ENCODE peak calls at places on chromosomes 1 and 21, in six cellular contexts. E is PC-3, A is GM23248, N is K562, V is MM.1S, B is fibroblast of lung. U is an unnamed sample.

GRCh38 chr1:178818416-178818815 is 52.5 kb downstream of the ANGPTL1 start:
- DNase-seq in N (no peak), A (peak; percentile 84), E (peak; percentile 4), V (no peak), B (peak; percentile 75), U (no peak)

GRCh38 chr1:202752799-202753198 is 42.5 kb upstream of the SYT2 start:
- DNase-seq in B (no peak), E (no peak), A (no peak), N (no peak), V (no peak), U (no peak)

GRCh38 chr1:89780721-89781120 is 40.1 kb upstream of the LRRC8D start:
- DNase-seq in A (peak; percentile 76), V (peak; percentile 26), B (peak; percentile 56), N (no peak), E (peak; percentile 76), U (no peak)

GRCh38 chr1:226945858-226946245 is 5.8 kb downstream of the COQ8A start:
- DNase-seq in B (no peak), E (no peak), V (no peak), A (no peak), N (no peak), U (no peak)

GRCh38 chr1:17944606-17945005 is 163.0 kb upstream of the IGSF21 start:
- DNase-seq in E (peak; percentile 11), A (no peak), B (no peak), N (no peak), V (no peak), U (no peak)

GRCh38 chr1:169860187-169860586 is 33.5 kb downstream of the SCYL3 start:
- DNase-seq in A (no peak), N (no peak), B (no peak), E (no peak), V (no peak), U (no peak)

GRCh38 chr21:20592482-20592881 is 405.7 kb upstream of the NCAM2 start:
- DNase-seq in V (no peak), B (no peak), E (no peak), A (no peak), N (peak; percentile 6), U (no peak)

GRCh38 chr1:89692601-89693503 is 59.9 kb downstream of the LRRC8C start:
- DNase-seq in V (no peak), E (peak; percentile 40), A (peak; percentile 19), B (peak; percentile 20), N (no peak), U (no peak)

GRCh38 chr1:6491480-6491962 is at the start of gene PLEKHG5:
- DNase-seq in A (peak; percentile 81), N (no peak), V (no peak), E (peak; percentile 99), B (peak; percentile 93), U (peak; percentile 95)
- H3K9ac ChIP-seq in A (peak within 1 kb of the TSS; percentile 70), N (no peak within 1 kb of the TSS), V (peak within 1 kb of the TSS; percentile 78), E (peak within 1 kb of the TSS; percentile 93), B (peak within 1 kb of the TSS; percentile 53), U (peak within 1 kb of the TSS; percentile 100)

DNA sequence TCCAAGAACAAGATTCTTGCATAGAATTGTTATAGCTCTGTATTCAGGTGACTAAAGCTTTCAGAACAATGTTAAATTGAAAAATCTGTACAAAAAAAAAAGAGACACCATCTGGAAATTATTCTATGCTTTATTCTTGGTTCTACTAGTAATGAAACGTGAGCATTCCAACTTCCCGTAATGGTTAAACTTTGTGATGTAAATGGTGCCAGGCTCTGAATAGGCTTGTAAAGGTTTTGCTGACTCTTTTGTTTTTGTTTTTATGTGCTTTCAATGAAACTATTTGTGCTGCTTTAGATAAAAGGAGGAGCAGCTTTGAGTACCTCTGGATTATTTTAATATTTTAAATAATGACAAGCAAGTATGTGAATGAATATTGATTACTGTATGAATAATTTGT is 54.0 kb downstream of the CACHD1 start:
- DNase-seq in E (no peak), N (no peak), V (no peak), A (no peak), B (no peak), U (no peak)
- TF ChIP-seq EZH2 in E (no peak), N (no peak), V (no peak), A (no peak), B (no peak), U (no peak)

DNA sequence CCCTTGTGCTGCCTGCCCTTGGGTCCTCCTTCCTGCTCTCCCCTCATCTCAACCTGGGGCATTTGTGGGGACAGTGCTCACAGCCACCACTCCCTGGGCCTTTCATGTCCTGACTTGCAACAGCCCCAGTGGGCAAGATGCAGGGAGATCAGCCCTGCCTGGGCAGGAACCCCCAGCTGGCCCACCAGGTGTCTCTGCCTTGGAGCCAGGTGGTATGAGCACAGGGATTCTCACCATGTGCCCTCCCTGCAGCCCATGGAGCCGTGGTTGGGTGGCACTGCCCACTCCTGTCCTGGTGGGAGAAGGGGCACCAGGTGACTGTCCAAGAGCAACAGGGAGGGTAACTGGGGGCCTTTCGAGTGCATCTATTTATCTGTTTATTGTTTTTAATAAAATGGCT is 100.4 kb downstream of the AJAP1 start:
- DNase-seq in A (no peak), B (no peak), V (no peak), E (no peak), N (no peak), U (no peak)
- H3K9ac ChIP-seq in A (no peak overlapping the region), B (no peak overlapping the region), V (no peak overlapping the region), E (no peak overlapping the region), N (no peak overlapping the region), U (no peak overlapping the region)

GRCh38 chr1:51330331-51331201 is at the start of gene TTC39A:
- DNase-seq in V (no peak), B (no peak), A (peak; percentile 17), E (no peak), N (no peak), U (no peak)

GRCh38 chr1:51328279-51328678 is 2.1 kb downstream of the TTC39A start:
- DNase-seq in B (peak; percentile 55), N (no peak), V (no peak), E (no peak), A (peak; percentile 57), U (no peak)

GRCh38 chr1:51328926-51329325 is 1.4 kb downstream of the TTC39A start:
- DNase-seq in B (no peak), A (no peak), V (no peak), N (no peak), E (no peak), U (no peak)

GRCh38 chr1:51331206-51332100 is 1.1 kb upstream of the TTC39A start:
- DNase-seq in B (peak; percentile 55), N (peak; percentile 93), V (no peak), E (peak; percentile 58), A (peak; percentile 74), U (peak; percentile 13)

DNA sequence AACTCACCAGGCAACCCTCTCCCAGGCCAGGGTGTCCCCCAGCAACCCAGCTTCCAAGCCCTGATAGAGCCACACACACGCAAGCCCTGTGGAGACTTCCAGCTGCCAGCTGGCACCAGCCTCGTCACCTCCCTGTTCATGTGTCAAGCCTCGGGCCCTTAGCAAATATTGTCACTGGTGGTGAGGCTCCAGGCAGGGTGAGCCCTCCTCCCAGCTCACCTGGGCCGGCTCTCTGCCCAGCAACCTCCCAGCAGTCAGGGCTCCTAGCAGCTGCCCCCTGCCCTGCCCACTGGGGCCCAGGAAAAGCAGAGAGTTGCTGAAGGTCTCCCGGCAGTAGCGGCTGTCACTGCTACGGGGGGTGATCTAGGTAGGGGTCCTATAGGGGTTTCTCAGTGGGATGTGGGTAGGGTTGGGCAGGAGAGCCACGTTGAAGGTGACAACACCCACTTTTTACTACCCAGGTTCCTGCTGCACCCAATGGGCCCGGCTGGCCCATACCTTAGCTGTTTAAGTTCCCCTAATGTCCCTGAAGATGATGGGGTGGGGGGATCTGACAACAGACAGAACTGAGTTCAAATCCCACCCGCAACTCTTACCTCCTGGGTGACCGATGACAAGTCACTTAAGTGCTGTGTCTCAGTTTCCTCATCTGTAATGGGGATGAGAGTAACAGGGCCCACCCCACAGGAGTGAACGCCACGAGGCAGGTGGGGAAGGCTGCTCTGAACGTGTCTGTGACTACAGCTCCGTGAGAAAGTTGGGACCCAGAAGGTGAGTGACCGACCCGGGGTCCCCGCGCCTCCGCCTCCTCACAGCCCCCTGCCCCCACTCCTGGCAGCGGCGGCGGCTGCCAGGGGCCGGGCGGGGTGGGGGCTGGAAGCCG is 678 bp downstream of the TTC39A start:
- DNase-seq in V (no peak), N (no peak), E (peak; percentile 62), A (no peak), B (no peak), U (no peak)
- TF ChIP-seq EZH2 in V (no peak), N (no peak), E (no peak), A (no peak), B (no peak), U (peak; percentile 63)

GRCh38 chr1:156895927-156896326 is 2.4 kb downstream of the PEAR1 start:
- DNase-seq in B (peak; percentile 20), N (no peak), V (no peak), A (no peak), E (no peak), U (no peak)
- H3K9ac ChIP-seq in B (peak overlapping the region; percentile 38), N (no peak overlapping the region), V (no peak overlapping the region), A (no peak overlapping the region), E (no peak overlapping the region), U (no peak overlapping the region)

GRCh38 chr1:157540160-157540748 is 12.1 kb downstream of the FCRL5 start:
- DNase-seq in V (no peak), E (no peak), B (no peak), N (no peak), A (no peak), U (no peak)
- TF ChIP-seq EZH2 in V (no peak), E (no peak), B (no peak), N (no peak), A (no peak), U (no peak)

GRCh38 chr1:209547626-209548025 is 35.9 kb upstream of the CAMK1G start:
- DNase-seq in V (no peak), E (no peak), A (no peak), N (no peak), B (no peak), U (no peak)
- H3K9ac ChIP-seq in V (no peak overlapping the region), E (no peak overlapping the region), A (no peak overlapping the region), N (no peak overlapping the region), B (no peak overlapping the region), U (no peak overlapping the region)

GRCh38 chr1:231215676-231216385 is 25.2 kb upstream of the GNPAT start:
- DNase-seq in N (no peak), B (no peak), A (no peak), V (no peak), E (no peak), U (no peak)
- TF ChIP-seq EZH2 in N (no peak), B (no peak), A (no peak), V (no peak), E (no peak), U (no peak)

DNA sequence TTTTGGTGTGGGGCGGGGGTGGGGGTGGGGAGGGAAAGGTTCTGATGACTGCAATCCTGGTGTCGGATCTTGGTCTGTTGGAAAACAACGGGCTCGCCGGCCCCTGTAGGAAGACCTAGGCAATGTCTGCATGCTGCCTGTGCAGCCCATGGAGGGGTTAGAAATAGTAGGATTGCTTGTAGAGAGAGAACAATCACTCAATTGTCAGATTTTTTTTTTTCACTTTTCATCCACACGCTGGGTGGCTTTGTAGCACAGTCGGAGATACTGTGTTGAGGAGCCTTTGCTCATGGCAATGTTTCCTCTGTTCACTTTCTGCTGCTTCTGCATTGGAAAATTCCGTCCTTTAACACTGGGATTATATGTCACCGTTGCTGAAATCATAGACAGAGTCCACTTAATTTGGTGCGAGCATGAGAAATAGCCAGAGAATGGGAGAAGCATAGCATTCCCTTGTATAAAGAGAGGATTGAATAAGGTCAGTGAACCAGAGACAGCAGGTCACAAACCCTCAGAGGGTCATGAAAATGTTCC is 107.5 kb downstream of the MRPS6 start:
- DNase-seq in B (no peak), V (no peak), A (no peak), E (no peak), N (no peak), U (no peak)
- H3K9ac ChIP-seq in B (no peak overlapping the region), V (no peak overlapping the region), A (no peak overlapping the region), E (no peak overlapping the region), N (no peak overlapping the region), U (no peak overlapping the region)

U was measured in keratinocyte.